ENCODE peak calls at places on chromosome 22, in six cellular contexts. Z is IMR-90, D is neuronal stem cell, N is trophoblast cell, B is mesenchymal stem cell, H is H1. Q is an unnamed sample.

GRCh38 chr22:20583471-20583922 is 76.1 kb downstream of the MED15 start:
- DNase-seq in Z (no peak), D (no peak), N (no peak), B (no peak), H (peak; percentile 58), Q (peak; percentile 46)

GRCh38 chr22:36730176-36730858 is 26.8 kb upstream of the CACNG2 start:
- DNase-seq in Z (no peak), D (no peak), N (no peak), B (no peak), H (no peak), Q (peak; percentile 16)

GRCh38 chr22:45240810-45241631 is at the start of gene KIAA0930:
- DNase-seq in Z (peak; percentile 68), D (peak; percentile 82), N (peak; percentile 56), B (peak; percentile 74), H (peak; percentile 92), Q (peak; percentile 90)

GRCh38 chr22:17638182-17638431 is 450 bp upstream of the BCL2L13 start:
- DNase-seq in Z (no peak), D (no peak), N (no peak), B (peak; percentile 93), H (no peak), Q (no peak)

GRCh38 chr22:44455151-44455962 is 42.7 kb downstream of the RTL6 start:
- DNase-seq in Z (no peak), D (no peak), N (peak; percentile 62), B (no peak), H (no peak), Q (no peak)

GRCh38 chr22:44837481-44837880 is 85.1 kb downstream of the ARHGAP8 start:
- DNase-seq in Z (no peak), D (no peak), N (no peak), B (no peak), H (no peak), Q (no peak)

GRCh38 chr22:39301108-39301507 is 18.3 kb downstream of the RPL3 start:
- DNase-seq in Z (no peak), D (no peak), N (no peak), B (no peak), H (no peak), Q (no peak)

GRCh38 chr22:35746248-35746647 is 28.6 kb downstream of the APOL5 start:
- DNase-seq in Z (no peak), D (no peak), N (no peak), B (no peak), H (no peak), Q (no peak)

GRCh38 chr22:18031670-18032454 is 7.5 kb upstream of the MICAL3 start:
- DNase-seq in Z (peak; percentile 97), D (no peak), N (peak; percentile 95), B (peak; percentile 85), H (no peak), Q (no peak)

GRCh38 chr22:37932821-37933578 is 20.4 kb downstream of the C22orf23 start:
- DNase-seq in Z (no peak), D (no peak), N (peak; percentile 53), B (no peak), H (no peak), Q (no peak)

GRCh38 chr22:37930952-37931440 is 22.4 kb downstream of the C22orf23 start:
- DNase-seq in Z (no peak), D (no peak), N (no peak), B (no peak), H (no peak), Q (no peak)

GRCh38 chr22:37931893-37932389 is 21.5 kb downstream of the C22orf23 start:
- DNase-seq in Z (no peak), D (no peak), N (no peak), B (no peak), H (no peak), Q (no peak)

GRCh38 chr22:37933711-37934376 is 19.6 kb downstream of the C22orf23 start:
- DNase-seq in Z (peak; percentile 86), D (peak; percentile 82), N (peak; percentile 98), B (peak; percentile 95), H (peak; percentile 98), Q (peak; percentile 95)

GRCh38 chr22:37932401-37932800 is 21.0 kb downstream of the C22orf23 start:
- DNase-seq in Z (no peak), D (no peak), N (no peak), B (no peak), H (no peak), Q (no peak)
- H3K4me2 ChIP-seq in Z (no peak overlapping the region), D (no peak overlapping the region), N (no peak overlapping the region), B (no peak overlapping the region), H (no peak overlapping the region), Q (no peak overlapping the region)

DNA sequence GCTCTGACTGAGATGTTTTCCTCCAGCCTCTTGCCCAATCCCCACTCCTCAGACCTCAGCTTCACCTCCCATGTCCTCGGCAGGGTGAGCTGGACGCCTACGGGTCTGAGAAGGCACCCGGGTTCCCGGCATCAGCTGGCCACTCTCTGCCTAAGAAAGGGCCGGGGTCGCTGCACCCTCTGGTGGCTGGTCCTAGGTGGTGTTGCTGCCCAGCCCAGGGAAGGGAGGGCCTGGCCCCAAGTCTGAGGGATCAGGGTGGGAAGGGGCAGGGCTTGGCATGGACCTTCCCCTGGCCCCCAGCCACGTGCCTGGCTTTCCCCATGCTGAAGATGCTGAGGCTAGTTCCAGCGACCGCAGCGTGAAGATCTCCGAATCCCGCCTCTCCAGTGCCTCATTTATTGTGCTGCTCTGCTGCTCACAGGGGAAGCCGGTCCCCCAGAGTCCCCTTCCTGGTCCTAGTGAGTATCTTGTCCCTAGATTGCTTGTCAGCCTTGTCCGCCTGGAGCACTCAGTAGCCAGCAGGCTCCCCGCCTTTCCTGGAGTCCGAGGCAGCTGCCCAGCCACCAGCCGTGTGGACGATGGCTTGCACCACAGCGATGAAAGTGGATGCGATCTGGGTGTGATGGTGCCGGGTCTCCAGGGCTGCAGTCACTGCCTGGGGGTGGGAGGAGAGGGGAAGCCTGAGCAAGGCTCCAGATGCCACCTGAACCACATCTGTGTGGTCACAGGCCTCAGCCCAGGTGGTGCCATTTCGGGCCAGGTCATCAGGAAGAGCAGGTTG is 2.9 kb upstream of the GGT5 start:
- DNase-seq in Z (peak; percentile 95), D (peak; percentile 70), N (peak; percentile 90), B (peak; percentile 97), H (peak; percentile 92), Q (peak; percentile 91)
- H3K14ac ChIP-seq in Z (peak overlapping the region; percentile 90), D (no peak overlapping the region), N (no peak overlapping the region), B (no peak overlapping the region), H (no peak overlapping the region), Q (no peak overlapping the region)

GRCh38 chr22:48322907-48323306 is 1504.8 kb downstream of the BRD1 start:
- DNase-seq in Z (no peak), D (no peak), N (no peak), B (no peak), H (no peak), Q (no peak)
- H3K4me2 ChIP-seq in Z (no peak overlapping the region), D (no peak overlapping the region), N (no peak overlapping the region), B (no peak overlapping the region), H (no peak overlapping the region), Q (no peak overlapping the region)

GRCh38 chr22:26939466-26939865 is 282.1 kb downstream of the MIAT start:
- DNase-seq in Z (no peak), D (no peak), N (no peak), B (no peak), H (no peak), Q (no peak)
- H3K14ac ChIP-seq in Z (no peak overlapping the region), D (no peak overlapping the region), N (no peak overlapping the region), B (no peak overlapping the region), H (no peak overlapping the region), Q (no peak overlapping the region)

DNA sequence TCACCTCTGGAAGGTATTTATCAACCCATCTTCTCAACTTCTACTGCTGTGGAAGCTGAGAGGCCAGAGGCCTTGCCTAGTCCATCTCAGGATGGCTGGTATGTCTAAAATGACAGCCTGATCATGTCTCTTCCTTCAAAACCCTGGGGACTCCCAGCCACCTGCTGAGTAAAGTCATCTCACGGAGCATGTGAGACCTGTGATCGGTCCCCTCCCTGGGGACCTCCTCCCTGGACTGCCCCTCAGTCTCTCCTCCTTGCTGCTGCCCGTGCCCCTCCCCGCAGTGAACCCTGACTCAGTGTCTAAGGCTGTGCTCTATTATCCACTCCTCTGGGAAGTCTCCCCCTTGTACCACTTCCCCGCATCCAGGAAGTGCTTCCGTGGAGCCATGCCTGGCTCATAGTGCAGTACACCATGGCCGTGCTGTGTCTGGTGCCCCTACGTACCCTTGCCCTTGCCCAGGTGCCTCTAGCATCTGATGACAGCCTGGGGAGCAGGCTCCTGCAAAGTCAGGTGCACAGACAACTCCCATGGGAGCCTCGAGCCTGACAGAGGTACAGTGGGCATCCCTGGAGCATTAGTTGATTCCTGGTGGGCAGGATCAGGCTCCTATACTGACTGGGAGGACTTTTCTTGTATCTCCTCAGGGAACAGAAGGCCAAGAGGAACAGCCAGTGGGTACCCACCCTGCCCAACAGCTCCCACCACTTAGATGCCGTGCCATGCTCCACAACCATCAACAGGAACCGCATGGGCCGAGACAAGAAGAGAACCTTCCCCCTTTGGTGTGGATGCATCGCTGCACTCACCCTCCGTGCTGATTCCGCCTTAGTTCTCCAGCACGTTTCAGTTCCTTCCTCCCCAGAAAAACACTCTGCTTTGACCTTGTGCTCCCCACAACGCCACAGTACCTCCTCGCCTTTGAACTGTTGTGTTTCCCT is 13.8 kb downstream of the SMARCB1 start:
- DNase-seq in Z (no peak), D (no peak), N (no peak), B (no peak), H (no peak), Q (no peak)
- H3K4me2 ChIP-seq in Z (no peak overlapping the region), D (no peak overlapping the region), N (no peak overlapping the region), B (no peak overlapping the region), H (no peak overlapping the region), Q (no peak overlapping the region)

GRCh38 chr22:22197993-22198402 is 46.6 kb upstream of the VPREB1 start:
- DNase-seq in Z (no peak), D (no peak), N (no peak), B (no peak), H (no peak), Q (no peak)
- H3K14ac ChIP-seq in Z (no peak overlapping the region), D (no peak overlapping the region), N (no peak overlapping the region), B (no peak overlapping the region), H (no peak overlapping the region), Q (no peak overlapping the region)

DNA sequence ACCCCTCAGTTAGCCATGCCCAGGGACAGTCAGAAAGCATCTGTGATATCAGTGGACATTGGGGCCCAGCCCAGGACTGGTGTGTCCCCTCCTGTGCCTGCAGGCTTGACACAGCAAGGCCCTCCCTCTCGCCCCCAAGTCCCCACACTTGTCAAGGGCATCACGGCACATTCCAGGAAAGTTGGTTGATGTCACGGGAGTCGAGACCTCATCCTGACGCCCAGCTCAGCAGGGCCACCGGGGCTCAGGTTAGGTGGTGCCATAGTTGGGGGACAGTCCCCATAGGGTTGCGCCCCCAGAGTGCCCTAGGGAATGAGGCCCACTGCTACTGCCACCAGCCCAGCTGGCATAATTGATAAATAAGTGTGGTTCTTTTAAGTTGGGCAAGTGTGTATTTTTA is 28.3 kb upstream of the GRAMD4 start:
- DNase-seq in Z (no peak), D (no peak), N (no peak), B (no peak), H (no peak), Q (no peak)
- H3K4me2 ChIP-seq in Z (no peak overlapping the region), D (no peak overlapping the region), N (no peak overlapping the region), B (no peak overlapping the region), H (no peak overlapping the region), Q (no peak overlapping the region)

Q was measured in H9.